ENCODE peak calls at places on chromosome 22, in six cellular contexts. One of them, this sample, is unnamed.

GRCh38 chr22:24028533-24028932 is 17.4 kb downstream of the CABIN1 start:
- DNase-seq in left lung: no peak
- DNase-seq in mesothelial cell of epicardium: no peak
- DNase-seq in ovary: no peak
- DNase-seq in CD4-positive, alpha-beta T cell: no peak
- DNase-seq in A673: no peak
- DNase-seq in this sample: no peak

GRCh38 chr22:41564563-41564962 is 3.8 kb downstream of the CSDC2 start:
- DNase-seq in A673: no peak
- DNase-seq in left lung: no peak
- DNase-seq in CD4-positive, alpha-beta T cell: no peak
- DNase-seq in mesothelial cell of epicardium: no peak
- DNase-seq in ovary: no peak
- DNase-seq in this sample: no peak

GRCh38 chr22:19419086-19419463 is 12.5 kb downstream of the HIRA start:
- DNase-seq in left lung: peak
- DNase-seq in CD4-positive, alpha-beta T cell: no peak
- DNase-seq in A673: no peak
- DNase-seq in ovary: no peak
- DNase-seq in mesothelial cell of epicardium: no peak
- DNase-seq in this sample: no peak

GRCh38 chr22:43293661-43294392 is 49.3 kb downstream of the SCUBE1 start:
- DNase-seq in ovary: peak
- DNase-seq in A673: no peak
- DNase-seq in CD4-positive, alpha-beta T cell: no peak
- DNase-seq in left lung: no peak
- DNase-seq in mesothelial cell of epicardium: no peak
- DNase-seq in this sample: no peak

GRCh38 chr22:42929838-42930155 is 72.7 kb upstream of the ARFGAP3 start:
- DNase-seq in ovary: no peak
- DNase-seq in mesothelial cell of epicardium: no peak
- DNase-seq in left lung: no peak
- DNase-seq in CD4-positive, alpha-beta T cell: no peak
- DNase-seq in A673: no peak
- DNase-seq in this sample: no peak

GRCh38 chr22:33328789-33329296 is 270.7 kb upstream of the SYN3 start:
- DNase-seq in CD4-positive, alpha-beta T cell: no peak
- DNase-seq in ovary: no peak
- DNase-seq in A673: no peak
- DNase-seq in mesothelial cell of epicardium: no peak
- DNase-seq in left lung: no peak
- DNase-seq in this sample: peak

GRCh38 chr22:43404673-43405385 is 7.0 kb upstream of the MPPED1 start:
- DNase-seq in CD4-positive, alpha-beta T cell: no peak
- DNase-seq in left lung: no peak
- DNase-seq in mesothelial cell of epicardium: no peak
- DNase-seq in ovary: no peak
- DNase-seq in A673: no peak
- DNase-seq in this sample: no peak

GRCh38 chr22:34283844-34284243 is 363.6 kb upstream of the LARGE1 start:
- DNase-seq in A673: no peak
- DNase-seq in CD4-positive, alpha-beta T cell: no peak
- DNase-seq in mesothelial cell of epicardium: no peak
- DNase-seq in ovary: no peak
- DNase-seq in left lung: no peak
- DNase-seq in this sample: no peak

GRCh38 chr22:39778055-39778454 is 115.5 kb downstream of the ENTHD1 start:
- DNase-seq in CD4-positive, alpha-beta T cell: no peak
- DNase-seq in mesothelial cell of epicardium: no peak
- DNase-seq in A673: no peak
- DNase-seq in ovary: no peak
- DNase-seq in left lung: no peak
- DNase-seq in this sample: no peak

GRCh38 chr22:50600541-50600940 is at the start of gene MAPK8IP2:
- DNase-seq in CD4-positive, alpha-beta T cell: no peak
- DNase-seq in mesothelial cell of epicardium: no peak
- DNase-seq in left lung: no peak
- DNase-seq in A673: peak
- DNase-seq in ovary: peak
- DNase-seq in this sample: no peak

GRCh38 chr22:17891427-17892167 is 117.3 kb upstream of the BID start:
- DNase-seq in mesothelial cell of epicardium: no peak
- DNase-seq in CD4-positive, alpha-beta T cell: no peak
- DNase-seq in left lung: no peak
- DNase-seq in A673: no peak
- DNase-seq in ovary: no peak
- DNase-seq in this sample: no peak

GRCh38 chr22:23075525-23076216 is 5.4 kb downstream of the GNAZ start:
- DNase-seq in A673: no peak
- DNase-seq in ovary: no peak
- DNase-seq in CD4-positive, alpha-beta T cell: no peak
- DNase-seq in mesothelial cell of epicardium: no peak
- DNase-seq in left lung: no peak
- DNase-seq in this sample: no peak

GRCh38 chr22:47032091-47032943 is 269.9 kb downstream of the TBC1D22A start:
- DNase-seq in A673: no peak
- DNase-seq in CD4-positive, alpha-beta T cell: no peak
- DNase-seq in left lung: peak
- DNase-seq in mesothelial cell of epicardium: no peak
- DNase-seq in ovary: no peak
- DNase-seq in this sample: no peak

GRCh38 chr22:39985383-39986045 is 9.2 kb upstream of the FAM83F start:
- DNase-seq in left lung: no peak
- DNase-seq in mesothelial cell of epicardium: no peak
- DNase-seq in ovary: no peak
- DNase-seq in A673: no peak
- DNase-seq in CD4-positive, alpha-beta T cell: no peak
- DNase-seq in this sample: no peak

GRCh38 chr22:40739723-40740122 is 60.4 kb downstream of the MCHR1 start:
- DNase-seq in A673: no peak
- DNase-seq in ovary: no peak
- DNase-seq in CD4-positive, alpha-beta T cell: no peak
- DNase-seq in left lung: no peak
- DNase-seq in mesothelial cell of epicardium: no peak
- DNase-seq in this sample: no peak

GRCh38 chr22:50261615-50262459 is at the start of gene MAPK12:
- DNase-seq in left lung: no peak
- DNase-seq in A673: no peak
- DNase-seq in ovary: peak
- DNase-seq in CD4-positive, alpha-beta T cell: no peak
- DNase-seq in mesothelial cell of epicardium: no peak
- DNase-seq in this sample: no peak

GRCh38 chr22:50016308-50016987 is 3.9 kb upstream of the IL17REL start:
- DNase-seq in ovary: no peak
- DNase-seq in CD4-positive, alpha-beta T cell: no peak
- DNase-seq in A673: no peak
- DNase-seq in mesothelial cell of epicardium: no peak
- DNase-seq in left lung: no peak
- DNase-seq in this sample: no peak

GRCh38 chr22:35379146-35379993 is 1.5 kb upstream of the HMOX1 start:
- DNase-seq in A673: no peak
- DNase-seq in CD4-positive, alpha-beta T cell: no peak
- DNase-seq in mesothelial cell of epicardium: no peak
- DNase-seq in ovary: no peak
- DNase-seq in left lung: no peak
- DNase-seq in this sample: no peak

GRCh38 chr22:35380013-35380412 is 883 bp upstream of the HMOX1 start:
- DNase-seq in A673: no peak
- DNase-seq in CD4-positive, alpha-beta T cell: no peak
- DNase-seq in left lung: no peak
- DNase-seq in ovary: no peak
- DNase-seq in mesothelial cell of epicardium: no peak
- DNase-seq in this sample: no peak

GRCh38 chr22:35381424-35381772 is 502 bp downstream of the HMOX1 start:
- DNase-seq in A673: no peak
- DNase-seq in left lung: no peak
- DNase-seq in ovary: no peak
- DNase-seq in CD4-positive, alpha-beta T cell: no peak
- DNase-seq in mesothelial cell of epicardium: no peak
- DNase-seq in this sample: no peak

GRCh38 chr22:35378547-35379078 is 2.3 kb upstream of the HMOX1 start:
- DNase-seq in mesothelial cell of epicardium: no peak
- DNase-seq in ovary: no peak
- DNase-seq in left lung: no peak
- DNase-seq in A673: no peak
- DNase-seq in CD4-positive, alpha-beta T cell: no peak
- DNase-seq in this sample: no peak

DNA sequence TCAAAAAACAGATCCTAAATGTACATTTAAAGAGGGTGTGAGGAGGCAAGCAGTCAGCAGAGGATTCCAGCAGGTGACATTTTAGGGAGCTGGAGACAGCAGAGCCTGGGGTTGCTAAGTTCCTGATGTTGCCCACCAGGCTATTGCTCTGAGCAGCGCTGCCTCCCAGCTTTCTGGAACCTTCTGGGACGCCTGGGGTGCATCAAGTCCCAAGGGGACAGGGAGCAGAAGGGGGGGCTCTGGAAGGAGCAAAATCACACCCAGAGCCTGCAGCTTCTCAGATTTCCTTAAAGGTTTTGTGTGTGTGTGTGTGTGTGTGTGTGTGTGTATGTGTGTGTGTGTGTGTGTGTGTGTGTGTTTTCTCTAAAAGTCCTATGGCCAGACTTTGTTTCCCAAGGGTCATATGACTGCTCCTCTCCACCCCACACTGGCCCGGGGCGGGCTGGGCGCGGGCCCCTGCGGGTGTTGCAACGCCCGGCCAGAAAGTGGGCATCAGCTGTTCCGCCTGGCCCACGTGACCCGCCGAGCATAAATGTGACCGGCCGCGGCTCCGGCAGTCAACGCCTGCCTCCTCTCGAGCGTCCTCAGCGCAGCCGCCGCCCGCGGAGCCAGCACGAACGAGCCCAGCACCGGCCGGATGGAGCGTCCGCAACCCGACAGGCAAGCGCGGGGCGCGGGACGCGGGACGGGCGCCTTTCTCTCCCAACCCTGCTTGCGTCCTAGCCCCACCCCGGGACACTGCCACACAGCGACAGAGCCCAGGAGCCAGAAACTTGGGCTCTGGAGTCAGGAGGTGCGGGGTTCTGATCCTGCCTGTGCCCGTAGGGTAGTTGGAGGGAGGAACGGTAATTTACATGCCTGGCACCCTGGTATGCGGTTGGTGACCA is at the start of gene HMOX1:
- DNase-seq in ovary: peak
- DNase-seq in A673: peak
- DNase-seq in mesothelial cell of epicardium: peak
- DNase-seq in CD4-positive, alpha-beta T cell: no peak
- DNase-seq in left lung: peak
- DNase-seq in this sample: peak
- TF ChIP-seq CTCF in ovary: no peak
- TF ChIP-seq CTCF in A673: peak
- TF ChIP-seq CTCF in mesothelial cell of epicardium: no peak
- TF ChIP-seq CTCF in CD4-positive, alpha-beta T cell: no peak
- TF ChIP-seq CTCF in left lung: no peak
- TF ChIP-seq CTCF in this sample: no peak

GRCh38 chr22:36510384-36510783 is 3.5 kb upstream of the FOXRED2 start:
- DNase-seq in ovary: no peak
- DNase-seq in A673: no peak
- DNase-seq in left lung: no peak
- DNase-seq in mesothelial cell of epicardium: no peak
- DNase-seq in CD4-positive, alpha-beta T cell: no peak
- DNase-seq in this sample: no peak
- TF ChIP-seq CTCF in ovary: no peak
- TF ChIP-seq CTCF in A673: no peak
- TF ChIP-seq CTCF in left lung: no peak
- TF ChIP-seq CTCF in mesothelial cell of epicardium: no peak
- TF ChIP-seq CTCF in CD4-positive, alpha-beta T cell: no peak
- TF ChIP-seq CTCF in this sample: no peak

DNA sequence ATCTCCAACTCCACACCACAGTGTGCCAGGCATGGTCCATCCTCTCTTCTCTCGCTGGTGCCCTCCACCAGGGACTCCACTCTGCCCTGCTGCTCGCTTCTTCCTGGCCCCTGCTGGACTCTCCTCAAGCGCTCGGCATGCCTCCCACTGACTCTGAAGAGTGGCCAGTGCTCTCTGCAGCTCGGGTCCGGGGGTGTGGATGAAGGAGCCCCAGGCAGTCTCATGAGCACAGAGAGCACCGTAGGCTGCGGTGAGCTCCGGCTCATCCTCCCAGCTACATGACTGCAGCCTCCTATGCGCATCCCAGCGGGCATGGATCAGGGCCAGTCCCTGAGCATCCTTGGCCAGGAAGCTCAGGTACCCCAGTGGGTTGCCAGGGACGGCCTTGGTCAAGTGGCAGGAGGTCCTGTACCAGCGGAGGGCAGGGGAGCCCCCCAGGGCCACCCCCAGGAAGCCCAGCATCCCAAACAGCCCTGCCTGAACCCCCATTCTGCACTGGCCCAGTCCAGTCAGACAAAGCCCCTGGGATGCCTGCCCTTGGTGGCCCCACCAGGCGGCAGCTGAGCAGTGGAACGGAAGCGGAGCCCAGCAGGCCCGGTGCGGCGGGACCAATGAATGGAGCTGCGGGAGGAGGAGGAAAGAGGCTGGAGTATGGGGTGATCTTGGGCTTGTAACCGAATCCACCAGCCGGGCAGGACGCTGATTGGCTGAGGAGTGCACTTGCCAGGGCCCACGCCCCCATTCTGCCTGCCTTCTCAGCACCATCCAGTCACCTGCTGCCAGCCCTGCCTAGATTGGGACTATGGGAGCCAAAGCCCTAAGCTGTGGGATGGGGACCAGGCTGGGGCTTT is at the start of gene PLA2G3:
- DNase-seq in CD4-positive, alpha-beta T cell: no peak
- DNase-seq in A673: peak
- DNase-seq in mesothelial cell of epicardium: no peak
- DNase-seq in ovary: no peak
- DNase-seq in left lung: peak
- DNase-seq in this sample: no peak
- TF ChIP-seq CTCF in CD4-positive, alpha-beta T cell: no peak
- TF ChIP-seq CTCF in A673: peak
- TF ChIP-seq CTCF in mesothelial cell of epicardium: no peak
- TF ChIP-seq CTCF in ovary: no peak
- TF ChIP-seq CTCF in left lung: no peak
- TF ChIP-seq CTCF in this sample: no peak

GRCh38 chr22:48263791-48264351 is 1501.4 kb downstream of the TBC1D22A start:
- DNase-seq in CD4-positive, alpha-beta T cell: no peak
- DNase-seq in left lung: no peak
- DNase-seq in mesothelial cell of epicardium: no peak
- DNase-seq in A673: no peak
- DNase-seq in ovary: no peak
- DNase-seq in this sample: no peak
- TF ChIP-seq CTCF in CD4-positive, alpha-beta T cell: no peak
- TF ChIP-seq CTCF in left lung: no peak
- TF ChIP-seq CTCF in mesothelial cell of epicardium: no peak
- TF ChIP-seq CTCF in A673: no peak
- TF ChIP-seq CTCF in ovary: no peak
- TF ChIP-seq CTCF in this sample: no peak

GRCh38 chr22:31872209-31872608 is 72.1 kb upstream of the YWHAH start:
- DNase-seq in A673: no peak
- DNase-seq in left lung: no peak
- DNase-seq in CD4-positive, alpha-beta T cell: no peak
- DNase-seq in ovary: no peak
- DNase-seq in mesothelial cell of epicardium: no peak
- DNase-seq in this sample: no peak
- TF ChIP-seq CTCF in A673: peak
- TF ChIP-seq CTCF in left lung: no peak
- TF ChIP-seq CTCF in CD4-positive, alpha-beta T cell: no peak
- TF ChIP-seq CTCF in ovary: no peak
- TF ChIP-seq CTCF in mesothelial cell of epicardium: no peak
- TF ChIP-seq CTCF in this sample: peak

GRCh38 chr22:25777870-25778269 is 35.9 kb downstream of the MYO18B start:
- DNase-seq in left lung: no peak
- DNase-seq in A673: peak
- DNase-seq in mesothelial cell of epicardium: no peak
- DNase-seq in ovary: no peak
- DNase-seq in CD4-positive, alpha-beta T cell: no peak
- DNase-seq in this sample: no peak
- TF ChIP-seq CTCF in left lung: no peak
- TF ChIP-seq CTCF in A673: peak
- TF ChIP-seq CTCF in mesothelial cell of epicardium: no peak
- TF ChIP-seq CTCF in ovary: no peak
- TF ChIP-seq CTCF in CD4-positive, alpha-beta T cell: no peak
- TF ChIP-seq CTCF in this sample: peak

GRCh38 chr22:46013460-46014416 is 36.8 kb upstream of the WNT7B start:
- DNase-seq in ovary: peak
- DNase-seq in mesothelial cell of epicardium: peak
- DNase-seq in CD4-positive, alpha-beta T cell: peak
- DNase-seq in left lung: peak
- DNase-seq in A673: peak
- DNase-seq in this sample: peak
- TF ChIP-seq CTCF in ovary: peak
- TF ChIP-seq CTCF in mesothelial cell of epicardium: peak
- TF ChIP-seq CTCF in CD4-positive, alpha-beta T cell: peak
- TF ChIP-seq CTCF in left lung: peak
- TF ChIP-seq CTCF in A673: peak
- TF ChIP-seq CTCF in this sample: peak

This sample was measured in GM12864.